ENCODE peak calls at places on chromosomes 4 and X, in six cellular contexts. One of them, this sample, is unnamed.
A peak's percentile ranks its signal among the peaks of the same experiment; 100 is the strongest.

GRCh38 chrX:150049647-150050046 is 111.4 kb upstream of the EOLA2 start:
- DNase-seq in MM.1S: no peak
- DNase-seq in OCI-LY7: no peak
- DNase-seq in HCT116: no peak
- DNase-seq in GM23338: peak; percentile 8
- DNase-seq in IMR-90: peak; percentile 54
- DNase-seq in this sample: peak; percentile 53

GRCh38 chr4:110617095-110617494 is 5.8 kb downstream of the PITX2 start:
- DNase-seq in MM.1S: no peak
- DNase-seq in OCI-LY7: no peak
- DNase-seq in HCT116: no peak
- DNase-seq in GM23338: no peak
- DNase-seq in IMR-90: no peak
- DNase-seq in this sample: no peak

GRCh38 chr4:5945936-5946335 is 53.0 kb upstream of the CRMP1 start:
- DNase-seq in MM.1S: no peak
- DNase-seq in OCI-LY7: no peak
- DNase-seq in HCT116: no peak
- DNase-seq in GM23338: no peak
- DNase-seq in IMR-90: no peak
- DNase-seq in this sample: no peak

GRCh38 chrX:56786889-56787733 is 58.1 kb downstream of the NBDY start:
- DNase-seq in MM.1S: no peak
- DNase-seq in OCI-LY7: no peak
- DNase-seq in HCT116: no peak
- DNase-seq in GM23338: no peak
- DNase-seq in IMR-90: no peak
- DNase-seq in this sample: no peak

GRCh38 chr4:151429957-151430548 is 21.1 kb downstream of the FHIP1A start:
- DNase-seq in MM.1S: peak; percentile 37
- DNase-seq in OCI-LY7: no peak
- DNase-seq in HCT116: no peak
- DNase-seq in GM23338: peak; percentile 63
- DNase-seq in IMR-90: no peak
- DNase-seq in this sample: peak; percentile 61

GRCh38 chr4:26878729-26879415 is 18.2 kb downstream of the STIM2 start:
- DNase-seq in MM.1S: no peak
- DNase-seq in OCI-LY7: no peak
- DNase-seq in HCT116: no peak
- DNase-seq in GM23338: no peak
- DNase-seq in IMR-90: peak; percentile 33
- DNase-seq in this sample: peak; percentile 55

GRCh38 chr4:156677656-156678055 is 293.9 kb downstream of the PDGFC start:
- DNase-seq in MM.1S: no peak
- DNase-seq in OCI-LY7: no peak
- DNase-seq in HCT116: no peak
- DNase-seq in GM23338: no peak
- DNase-seq in IMR-90: no peak
- DNase-seq in this sample: no peak

GRCh38 chr4:55411621-55412020 is 15.9 kb downstream of the TMEM165 start:
- DNase-seq in MM.1S: no peak
- DNase-seq in OCI-LY7: no peak
- DNase-seq in HCT116: no peak
- DNase-seq in GM23338: no peak
- DNase-seq in IMR-90: peak; percentile 37
- DNase-seq in this sample: peak; percentile 55

GRCh38 chr4:140359571-140360427 is 13.6 kb upstream of the SCOC start:
- DNase-seq in MM.1S: peak; percentile 84
- DNase-seq in OCI-LY7: peak; percentile 86
- DNase-seq in HCT116: peak; percentile 83
- DNase-seq in GM23338: peak; percentile 97
- DNase-seq in IMR-90: peak; percentile 81
- DNase-seq in this sample: peak; percentile 88

GRCh38 chr4:36226430-36227227 is 17.7 kb downstream of the ARAP2 start:
- DNase-seq in MM.1S: no peak
- DNase-seq in OCI-LY7: no peak
- DNase-seq in HCT116: no peak
- DNase-seq in GM23338: no peak
- DNase-seq in IMR-90: no peak
- DNase-seq in this sample: no peak

GRCh38 chr4:7949759-7950158 is 10.1 kb upstream of the AFAP1 start:
- DNase-seq in MM.1S: no peak
- DNase-seq in OCI-LY7: no peak
- DNase-seq in HCT116: no peak
- DNase-seq in GM23338: no peak
- DNase-seq in IMR-90: no peak
- DNase-seq in this sample: no peak

GRCh38 chrX:23637187-23637586 is 30.1 kb upstream of the PRDX4 start:
- DNase-seq in MM.1S: no peak
- DNase-seq in OCI-LY7: no peak
- DNase-seq in HCT116: no peak
- DNase-seq in GM23338: no peak
- DNase-seq in IMR-90: no peak
- DNase-seq in this sample: no peak

GRCh38 chrX:69503835-69504625 is at the start of gene NALF2:
- DNase-seq in MM.1S: peak; percentile 64
- DNase-seq in OCI-LY7: peak; percentile 80
- DNase-seq in HCT116: peak; percentile 37
- DNase-seq in GM23338: peak; percentile 80
- DNase-seq in IMR-90: peak; percentile 11
- DNase-seq in this sample: peak; percentile 18

GRCh38 chr4:79319975-79320374 is 5.9 kb downstream of the NAA11 start:
- DNase-seq in MM.1S: no peak
- DNase-seq in OCI-LY7: no peak
- DNase-seq in HCT116: no peak
- DNase-seq in GM23338: no peak
- DNase-seq in IMR-90: no peak
- DNase-seq in this sample: no peak

GRCh38 chr4:114582625-114583024 is 16.0 kb upstream of the UGT8 start:
- DNase-seq in MM.1S: no peak
- DNase-seq in OCI-LY7: no peak
- DNase-seq in HCT116: no peak
- DNase-seq in GM23338: no peak
- DNase-seq in IMR-90: no peak
- DNase-seq in this sample: no peak

GRCh38 chr4:89619230-89619962 is 217.6 kb downstream of the SNCA start:
- DNase-seq in MM.1S: no peak
- DNase-seq in OCI-LY7: no peak
- DNase-seq in HCT116: no peak
- DNase-seq in GM23338: no peak
- DNase-seq in IMR-90: no peak
- DNase-seq in this sample: no peak

GRCh38 chr4:10102981-10103330 is 13.6 kb downstream of the WDR1 start:
- DNase-seq in MM.1S: no peak
- DNase-seq in OCI-LY7: no peak
- DNase-seq in HCT116: no peak
- DNase-seq in GM23338: no peak
- DNase-seq in IMR-90: no peak
- DNase-seq in this sample: no peak

GRCh38 chrX:16039834-16040233 is 83.5 kb upstream of the GRPR start:
- DNase-seq in MM.1S: no peak
- DNase-seq in OCI-LY7: no peak
- DNase-seq in HCT116: no peak
- DNase-seq in GM23338: no peak
- DNase-seq in IMR-90: no peak
- DNase-seq in this sample: no peak

GRCh38 chr4:123352240-123352945 is 44.2 kb upstream of the SPRY1 start:
- DNase-seq in MM.1S: no peak
- DNase-seq in OCI-LY7: peak; percentile 38
- DNase-seq in HCT116: no peak
- DNase-seq in GM23338: no peak
- DNase-seq in IMR-90: peak; percentile 56
- DNase-seq in this sample: peak; percentile 86

GRCh38 chrX:154351183-154352011 is 23.0 kb downstream of the FLNA start:
- DNase-seq in MM.1S: no peak
- DNase-seq in OCI-LY7: no peak
- DNase-seq in HCT116: no peak
- DNase-seq in GM23338: no peak
- DNase-seq in IMR-90: no peak
- DNase-seq in this sample: no peak

GRCh38 chr4:17490575-17491059 is 21.3 kb downstream of the QDPR start:
- DNase-seq in MM.1S: no peak
- DNase-seq in OCI-LY7: no peak
- DNase-seq in HCT116: no peak
- DNase-seq in GM23338: no peak
- DNase-seq in IMR-90: no peak
- DNase-seq in this sample: no peak

DNA sequence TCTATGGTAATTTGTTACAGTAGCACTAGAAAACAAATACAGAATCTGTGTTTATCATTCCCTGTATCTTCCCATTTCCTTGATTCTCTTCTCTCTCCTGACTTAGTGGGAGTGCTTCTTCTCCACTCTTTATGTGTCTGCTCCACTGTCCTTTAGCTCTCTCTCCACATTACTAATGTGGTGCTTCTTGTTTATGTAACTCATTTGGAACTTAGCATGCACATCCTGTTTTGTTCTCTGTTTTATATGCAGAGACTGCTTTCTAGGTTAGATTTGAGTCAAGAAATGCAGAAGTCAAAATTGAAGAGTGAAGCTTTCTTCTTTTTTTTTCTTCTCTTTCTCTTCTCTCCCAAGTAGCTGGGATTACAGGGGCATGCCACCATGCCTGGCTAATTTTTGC is 25.9 kb downstream of the ADH1A start:
- DNase-seq in MM.1S: no peak
- DNase-seq in OCI-LY7: no peak
- DNase-seq in HCT116: no peak
- DNase-seq in GM23338: no peak
- DNase-seq in IMR-90: no peak
- DNase-seq in this sample: no peak
- H3K4me2 ChIP-seq in MM.1S: no peak overlapping the region
- H3K4me2 ChIP-seq in OCI-LY7: no peak overlapping the region
- H3K4me2 ChIP-seq in HCT116: no peak overlapping the region
- H3K4me2 ChIP-seq in GM23338: no peak overlapping the region
- H3K4me2 ChIP-seq in IMR-90: no peak overlapping the region
- H3K4me2 ChIP-seq in this sample: no peak overlapping the region

GRCh38 chr4:173492315-173492714 is 37.7 kb downstream of the HAND2 start:
- DNase-seq in MM.1S: no peak
- DNase-seq in OCI-LY7: no peak
- DNase-seq in HCT116: no peak
- DNase-seq in GM23338: no peak
- DNase-seq in IMR-90: no peak
- DNase-seq in this sample: no peak

GRCh38 chr4:173490256-173490655 is 39.8 kb downstream of the HAND2 start:
- DNase-seq in MM.1S: no peak
- DNase-seq in OCI-LY7: no peak
- DNase-seq in HCT116: no peak
- DNase-seq in GM23338: no peak
- DNase-seq in IMR-90: no peak
- DNase-seq in this sample: no peak

GRCh38 chr4:173493041-173493440 is 37.0 kb downstream of the HAND2 start:
- DNase-seq in MM.1S: no peak
- DNase-seq in OCI-LY7: no peak
- DNase-seq in HCT116: no peak
- DNase-seq in GM23338: no peak
- DNase-seq in IMR-90: no peak
- DNase-seq in this sample: no peak

GRCh38 chr4:173489514-173489913 is 40.5 kb downstream of the HAND2 start:
- DNase-seq in MM.1S: no peak
- DNase-seq in OCI-LY7: no peak
- DNase-seq in HCT116: no peak
- DNase-seq in GM23338: no peak
- DNase-seq in IMR-90: peak; percentile 86
- DNase-seq in this sample: peak; percentile 97

DNA sequence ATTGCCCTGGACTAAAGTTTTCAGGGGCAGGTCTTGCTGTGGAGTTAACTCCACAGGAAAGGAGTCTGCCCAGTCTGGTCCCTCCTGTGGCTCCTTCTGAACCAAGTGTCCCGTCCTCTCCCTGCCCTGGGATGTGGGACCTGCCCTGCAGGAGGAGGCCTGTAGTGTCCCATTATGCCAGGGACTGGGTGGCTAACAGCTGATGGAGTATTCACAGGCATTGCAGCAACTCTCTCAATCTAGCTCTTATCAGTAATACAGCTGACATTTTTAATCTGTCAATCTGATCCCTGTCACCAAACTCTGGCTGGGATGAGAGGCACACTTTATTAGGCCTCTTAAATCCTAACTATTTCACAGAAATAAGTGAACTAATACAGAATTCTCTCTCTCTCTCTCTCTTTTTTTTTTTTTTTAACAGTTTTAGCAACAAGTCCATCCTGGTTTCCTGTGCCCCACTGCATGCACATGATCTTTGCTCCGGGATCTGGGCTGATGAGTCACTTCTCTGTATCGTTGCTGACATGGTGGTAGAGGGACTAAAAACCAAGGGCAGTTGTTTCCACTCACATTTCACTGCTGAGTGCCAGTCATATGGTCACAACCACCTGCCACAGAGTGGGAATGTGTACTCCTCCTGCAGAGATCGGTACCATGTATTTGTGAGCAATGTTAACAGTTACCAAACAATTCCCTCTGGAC is 39.1 kb downstream of the HAND2 start:
- DNase-seq in MM.1S: no peak
- DNase-seq in OCI-LY7: no peak
- DNase-seq in HCT116: no peak
- DNase-seq in GM23338: no peak
- DNase-seq in IMR-90: peak; percentile 67
- DNase-seq in this sample: peak; percentile 91
- H2AFZ ChIP-seq in MM.1S: no peak overlapping the region
- H2AFZ ChIP-seq in OCI-LY7: no peak overlapping the region
- H2AFZ ChIP-seq in HCT116: peak overlapping the region; percentile 17
- H2AFZ ChIP-seq in GM23338: no peak overlapping the region
- H2AFZ ChIP-seq in IMR-90: peak overlapping the region; percentile 64
- H2AFZ ChIP-seq in this sample: no peak overlapping the region

DNA sequence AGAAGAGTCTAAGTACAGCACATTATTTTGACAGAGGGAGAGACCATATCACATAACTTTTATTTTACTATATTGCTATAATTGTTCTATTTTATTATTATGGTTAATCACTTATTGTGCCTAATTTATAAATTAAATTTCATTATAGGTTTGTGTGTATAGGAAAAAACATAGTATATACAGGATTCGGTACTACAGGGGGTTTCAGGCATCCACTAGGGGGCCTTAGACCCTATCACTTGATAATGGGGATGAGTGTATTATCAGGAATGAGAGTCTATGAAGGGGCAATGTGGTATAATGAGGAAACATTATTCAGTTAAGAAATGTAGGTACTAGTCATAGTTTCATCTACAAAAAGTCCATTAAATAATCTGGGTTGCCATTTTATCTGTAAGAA is 833.1 kb downstream of the C4orf33 start:
- DNase-seq in MM.1S: no peak
- DNase-seq in OCI-LY7: peak; percentile 29
- DNase-seq in HCT116: no peak
- DNase-seq in GM23338: peak; percentile 70
- DNase-seq in IMR-90: no peak
- DNase-seq in this sample: no peak
- TF ChIP-seq CTCF in MM.1S: peak; percentile 40
- TF ChIP-seq CTCF in OCI-LY7: peak; percentile 79
- TF ChIP-seq CTCF in HCT116: peak; percentile 58
- TF ChIP-seq CTCF in GM23338: peak; percentile 90
- TF ChIP-seq CTCF in IMR-90: no peak
- TF ChIP-seq CTCF in this sample: no peak

DNA sequence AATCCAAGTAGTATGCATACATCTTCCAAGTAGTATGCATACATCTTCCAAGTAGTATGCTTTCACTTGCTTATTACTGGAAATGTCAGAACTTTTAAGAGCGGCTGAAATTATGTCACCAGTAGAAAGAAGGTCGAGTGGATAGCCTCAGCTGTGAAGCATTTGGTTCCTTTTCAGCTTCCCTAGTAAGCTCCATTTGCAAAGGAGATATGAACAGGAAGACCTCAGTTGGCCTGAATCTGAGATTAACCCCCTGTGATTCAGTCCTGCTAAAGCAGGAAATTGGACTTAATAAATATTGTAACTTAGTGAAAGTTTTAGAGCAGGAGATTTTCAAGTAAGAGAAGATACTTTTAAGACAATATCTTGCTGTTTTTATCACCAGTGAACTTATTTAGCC is 48.1 kb downstream of the PCDH7 start:
- DNase-seq in MM.1S: no peak
- DNase-seq in OCI-LY7: no peak
- DNase-seq in HCT116: no peak
- DNase-seq in GM23338: no peak
- DNase-seq in IMR-90: no peak
- DNase-seq in this sample: no peak
- H3K4me2 ChIP-seq in MM.1S: no peak overlapping the region
- H3K4me2 ChIP-seq in OCI-LY7: no peak overlapping the region
- H3K4me2 ChIP-seq in HCT116: peak overlapping the region; percentile 44
- H3K4me2 ChIP-seq in GM23338: no peak overlapping the region
- H3K4me2 ChIP-seq in IMR-90: no peak overlapping the region
- H3K4me2 ChIP-seq in this sample: no peak overlapping the region

This sample was measured in fibroblast of lung.